ENCODE peak calls at places on chromosomes 7 and 10, in eight cellular contexts. L is GM10248; U is Calu3; Y is CD4-positive, alpha-beta T cell; J is activated B cell treated with CpG ODN at 0.5 μM for 24 hours; O is astrocyte of the cerebellum; T is HFFc6; X is GM13977. I is an unnamed sample.

GRCh38 chr7:106867641-106868351 is 2.7 kb downstream of the PIK3CG start:
- DNase-seq in L (no peak), U (no peak), Y (no peak), J (no peak), O (no peak), T (no peak), X (no peak), I (no peak)

GRCh38 chr7:26365077-26365896 is 73.6 kb downstream of the SNX10 start:
- DNase-seq in L (peak), U (peak), Y (peak), J (no peak), O (peak), T (peak), X (peak), I (no peak)

GRCh38 chr7:16268821-16269768 is 152.2 kb downstream of the CRPPA start:
- DNase-seq in L (no peak), U (no peak), Y (no peak), J (no peak), O (peak), T (peak), X (no peak), I (no peak)

GRCh38 chr7:100456561-100456957 is 7.5 kb downstream of the SPACDR start:
- DNase-seq in L (no peak), U (no peak), Y (no peak), J (no peak), O (no peak), T (no peak), X (no peak), I (no peak)

GRCh38 chr10:69636273-69636575 is 6.2 kb downstream of the FAM241B start:
- DNase-seq in L (no peak), U (no peak), Y (no peak), J (no peak), O (no peak), T (no peak), X (no peak), I (no peak)

GRCh38 chr7:107934991-107935770 is 44.2 kb downstream of the DLD start:
- DNase-seq in L (no peak), U (no peak), Y (no peak), J (no peak), O (peak), T (peak), X (no peak), I (no peak)

GRCh38 chr10:69269761-69270160 is 8.5 kb upstream of the HK1 start:
- DNase-seq in L (no peak), U (no peak), Y (no peak), J (no peak), O (no peak), T (no peak), X (no peak), I (no peak)

GRCh38 chr7:1558841-1559625 is 3.0 kb upstream of the TMEM184A start:
- DNase-seq in L (no peak), U (peak), Y (no peak), J (no peak), O (no peak), T (no peak), X (no peak), I (no peak)

GRCh38 chr7:28349637-28350036 is 62.7 kb upstream of the CREB5 start:
- DNase-seq in L (no peak), U (no peak), Y (no peak), J (no peak), O (no peak), T (no peak), X (no peak), I (no peak)

GRCh38 chr7:38321515-38321944 is 48.1 kb upstream of the TARP start:
- DNase-seq in L (no peak), U (no peak), Y (no peak), J (no peak), O (peak), T (peak), X (no peak), I (no peak)

DNA sequence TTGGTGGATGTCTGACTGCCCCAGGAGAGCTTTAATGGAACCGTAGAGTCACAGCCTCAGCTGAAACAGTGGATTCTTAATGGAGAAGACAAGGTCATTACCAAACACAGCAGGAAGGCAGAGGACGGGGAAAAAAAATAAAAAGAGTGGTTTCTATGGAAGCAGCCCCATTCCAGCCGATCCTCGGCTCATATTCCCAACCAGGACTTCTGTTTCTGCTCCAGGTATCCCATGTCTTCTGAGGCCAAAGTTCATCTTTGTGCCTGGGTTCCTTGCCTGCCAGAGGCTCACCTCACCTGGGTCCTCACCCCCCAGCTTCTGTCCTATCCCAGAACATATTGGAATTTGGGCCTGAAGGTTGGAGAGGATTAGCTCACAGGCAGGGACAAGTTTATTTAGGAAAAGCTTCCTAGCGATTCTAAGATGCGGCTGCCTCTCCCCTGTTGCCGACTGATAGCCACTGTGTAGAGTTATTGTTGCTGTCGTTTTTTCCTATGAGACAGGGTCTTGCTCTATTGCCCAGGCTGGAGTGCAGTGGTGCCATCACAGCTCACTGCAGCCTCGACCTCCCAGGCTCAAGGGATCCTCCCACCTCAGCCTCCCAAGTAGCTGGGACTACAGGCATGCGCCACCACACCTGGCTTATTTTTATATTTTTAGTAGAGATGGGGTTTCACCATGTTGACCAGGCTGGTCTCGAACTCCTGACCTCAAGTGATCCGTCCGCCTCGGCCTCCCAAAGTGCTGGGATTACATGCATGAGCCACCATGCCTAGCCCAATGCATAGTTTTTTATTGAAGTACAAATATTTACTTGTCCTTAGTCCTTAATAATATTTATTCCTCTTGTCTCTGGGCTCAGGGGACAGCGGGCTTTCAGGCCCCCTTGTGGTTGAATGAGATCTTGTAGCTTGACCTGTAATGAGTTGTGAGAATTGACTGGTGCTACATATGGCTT is 15.4 kb downstream of the CCL26 start:
- DNase-seq in L (peak), U (peak), Y (no peak), J (no peak), O (no peak), T (no peak), X (peak), I (no peak)
- TF ChIP-seq CTCF in L (peak), U (peak), Y (no peak), J (no peak), O (peak), T (peak), X (peak), I (no peak)

DNA sequence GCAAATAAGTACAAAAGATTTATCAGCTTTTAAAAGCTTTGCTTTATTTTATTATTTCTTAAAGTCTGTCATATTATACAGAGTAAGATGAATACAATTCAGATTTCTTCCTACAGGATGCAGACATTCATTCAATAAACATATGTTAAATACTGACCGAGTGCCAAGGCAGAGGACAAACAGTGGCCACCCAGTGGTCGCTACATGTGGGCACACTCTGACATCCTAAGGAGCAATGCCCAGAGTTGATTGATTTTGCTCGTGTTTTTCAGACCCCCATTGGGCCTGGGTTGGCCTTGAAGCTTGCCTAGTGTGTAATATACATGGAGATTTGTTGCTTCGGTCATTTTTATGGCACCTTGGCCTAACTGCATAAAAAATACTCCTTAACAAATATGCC is 201.2 kb downstream of the CCDC3 start:
- DNase-seq in L (no peak), U (no peak), Y (no peak), J (no peak), O (no peak), T (no peak), X (no peak), I (no peak)
- TF ChIP-seq CTCF in L (no peak), U (no peak), Y (no peak), J (no peak), O (no peak), T (no peak), X (no peak), I (no peak)

DNA sequence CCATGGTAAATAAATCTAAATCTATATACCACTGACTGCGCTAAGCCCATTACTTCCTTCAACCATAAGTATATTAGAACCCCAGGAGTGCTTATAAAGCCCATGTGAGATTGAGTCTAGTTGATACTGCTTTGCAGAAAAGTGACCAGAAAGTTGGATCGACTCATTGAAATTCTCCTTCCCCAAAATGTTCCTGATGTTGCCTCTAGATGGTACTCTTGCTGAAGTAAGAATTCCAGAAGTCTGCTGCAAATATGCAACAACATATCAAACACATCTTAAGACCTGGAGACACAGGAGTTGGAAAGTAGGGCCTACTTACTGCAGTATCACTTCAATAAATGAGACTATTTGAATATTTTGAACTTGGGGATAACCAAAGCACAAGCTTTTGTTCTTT is 550.8 kb downstream of the IPMK start:
- DNase-seq in L (no peak), U (peak), Y (no peak), J (no peak), O (peak), T (peak), X (no peak), I (no peak)
- TF ChIP-seq CTCF in L (no peak), U (peak), Y (no peak), J (no peak), O (peak), T (peak), X (no peak), I (no peak)

DNA sequence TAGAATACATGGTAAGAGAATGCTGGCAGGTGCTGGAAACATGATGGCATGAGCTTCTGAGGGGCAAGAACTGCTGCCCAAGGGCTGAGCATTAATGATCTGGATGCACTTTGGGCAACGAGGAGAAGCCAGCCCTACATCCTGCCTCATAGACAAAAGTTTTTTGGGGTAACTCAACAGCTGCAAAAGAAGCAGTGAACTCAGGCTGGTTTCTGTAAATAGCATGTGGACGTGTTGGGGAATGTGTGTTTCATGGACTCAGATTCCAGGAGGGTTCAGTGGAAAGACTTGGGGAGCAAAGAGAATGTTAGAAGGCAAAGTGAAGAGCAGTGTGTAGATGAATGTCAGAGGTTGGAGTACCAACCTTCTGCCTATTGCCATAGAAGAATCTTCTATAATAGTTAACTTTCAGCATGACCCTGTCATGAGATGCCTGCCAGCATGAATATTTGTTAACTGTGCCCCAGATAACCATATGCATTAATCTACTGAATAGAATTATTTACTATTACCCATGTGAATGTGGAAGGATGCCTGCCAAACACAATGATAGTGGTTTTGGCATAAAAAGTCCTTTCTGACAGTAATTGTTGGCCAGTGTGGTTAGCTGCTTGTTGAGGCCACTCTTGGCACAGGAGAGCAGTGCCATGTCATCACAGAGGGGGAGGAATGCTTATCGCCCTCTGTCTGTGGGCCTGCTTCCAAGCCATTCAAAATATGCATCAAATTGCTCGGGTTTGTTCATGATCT is 165.6 kb downstream of the WNT2 start:
- DNase-seq in L (no peak), U (no peak), Y (no peak), J (no peak), O (peak), T (peak), X (no peak), I (no peak)
- TF ChIP-seq CTCF in L (no peak), U (no peak), Y (no peak), J (no peak), O (peak), T (peak), X (no peak), I (no peak)

GRCh38 chr10:92816106-92816505 is 32.2 kb upstream of the EXOC6 start:
- DNase-seq in L (no peak), U (no peak), Y (no peak), J (no peak), O (no peak), T (peak), X (no peak), I (no peak)
- TF ChIP-seq CTCF in L (no peak), U (no peak), Y (no peak), J (no peak), O (no peak), T (peak), X (no peak), I (no peak)

GRCh38 chr10:58502956-58503355 is 9.7 kb upstream of the BICC1 start:
- DNase-seq in L (no peak), U (no peak), Y (no peak), J (no peak), O (no peak), T (no peak), X (no peak), I (no peak)
- TF ChIP-seq CTCF in L (no peak), U (no peak), Y (no peak), J (no peak), O (no peak), T (no peak), X (no peak), I (no peak)